ENCODE peak calls at places on chromosomes 4 and X, in seven cellular contexts. One of them, this sample, is unnamed.

GRCh38 chr4:138045036-138045435 is 197.1 kb downstream of the SLC7A11 start:
- DNase-seq in colonic mucosa: no peak
- DNase-seq in Peyer's patch: no peak
- DNase-seq in endodermal cell: no peak
- DNase-seq in testis: no peak
- DNase-seq in IMR-90: no peak
- DNase-seq in ovary: no peak
- DNase-seq in this sample: no peak

GRCh38 chrX:12548746-12549145 is 242.5 kb upstream of the PRPS2 start:
- DNase-seq in colonic mucosa: no peak
- DNase-seq in Peyer's patch: no peak
- DNase-seq in endodermal cell: peak; percentile 81
- DNase-seq in testis: peak; percentile 17
- DNase-seq in IMR-90: peak; percentile 17
- DNase-seq in ovary: no peak
- DNase-seq in this sample: no peak

GRCh38 chr4:139609647-139610046 is 53.6 kb upstream of the SETD7 start:
- DNase-seq in colonic mucosa: no peak
- DNase-seq in Peyer's patch: no peak
- DNase-seq in endodermal cell: no peak
- DNase-seq in testis: no peak
- DNase-seq in IMR-90: peak; percentile 83
- DNase-seq in ovary: no peak
- DNase-seq in this sample: no peak

GRCh38 chr4:174714393-174715211 is 114.4 kb downstream of the GLRA3 start:
- DNase-seq in colonic mucosa: peak; percentile 25
- DNase-seq in Peyer's patch: no peak
- DNase-seq in endodermal cell: peak; percentile 78
- DNase-seq in testis: peak; percentile 42
- DNase-seq in IMR-90: peak; percentile 7
- DNase-seq in ovary: no peak
- DNase-seq in this sample: no peak

GRCh38 chrX:56797966-56798711 is 69.1 kb downstream of the NBDY start:
- DNase-seq in colonic mucosa: peak; percentile 8
- DNase-seq in Peyer's patch: peak; percentile 2
- DNase-seq in endodermal cell: peak; percentile 31
- DNase-seq in testis: no peak
- DNase-seq in IMR-90: no peak
- DNase-seq in ovary: no peak
- DNase-seq in this sample: no peak

GRCh38 chrX:46577116-46578005 is 3.8 kb downstream of the CHST7 start:
- DNase-seq in colonic mucosa: no peak
- DNase-seq in Peyer's patch: no peak
- DNase-seq in endodermal cell: no peak
- DNase-seq in testis: no peak
- DNase-seq in IMR-90: peak; percentile 75
- DNase-seq in ovary: no peak
- DNase-seq in this sample: no peak

GRCh38 chr4:177293208-177294018 is 16.3 kb upstream of the NEIL3 start:
- DNase-seq in colonic mucosa: no peak
- DNase-seq in Peyer's patch: no peak
- DNase-seq in endodermal cell: no peak
- DNase-seq in testis: no peak
- DNase-seq in IMR-90: no peak
- DNase-seq in ovary: no peak
- DNase-seq in this sample: no peak

GRCh38 chrX:54979432-54979831 is 14.6 kb downstream of the PFKFB1 start:
- DNase-seq in colonic mucosa: no peak
- DNase-seq in Peyer's patch: no peak
- DNase-seq in endodermal cell: no peak
- DNase-seq in testis: no peak
- DNase-seq in IMR-90: no peak
- DNase-seq in ovary: no peak
- DNase-seq in this sample: no peak

GRCh38 chr4:7330811-7331681 is 103.7 kb downstream of the PSAPL1 start:
- DNase-seq in colonic mucosa: no peak
- DNase-seq in Peyer's patch: peak; percentile 43
- DNase-seq in endodermal cell: no peak
- DNase-seq in testis: no peak
- DNase-seq in IMR-90: no peak
- DNase-seq in ovary: no peak
- DNase-seq in this sample: no peak

GRCh38 chr4:10015140-10015753 is 6.0 kb downstream of the SLC2A9 start:
- DNase-seq in colonic mucosa: peak; percentile 67
- DNase-seq in Peyer's patch: peak; percentile 67
- DNase-seq in endodermal cell: peak; percentile 91
- DNase-seq in testis: peak; percentile 73
- DNase-seq in IMR-90: peak; percentile 42
- DNase-seq in ovary: no peak
- DNase-seq in this sample: no peak

GRCh38 chr4:112510468-112511293 is 5.3 kb downstream of the NEUROG2 start:
- DNase-seq in colonic mucosa: no peak
- DNase-seq in Peyer's patch: no peak
- DNase-seq in endodermal cell: peak; percentile 78
- DNase-seq in testis: no peak
- DNase-seq in IMR-90: no peak
- DNase-seq in ovary: no peak
- DNase-seq in this sample: no peak

GRCh38 chr4:81606796-81607550 is 135.3 kb upstream of the RASGEF1B start:
- DNase-seq in colonic mucosa: peak; percentile 58
- DNase-seq in Peyer's patch: no peak
- DNase-seq in endodermal cell: peak; percentile 67
- DNase-seq in testis: peak; percentile 15
- DNase-seq in IMR-90: no peak
- DNase-seq in ovary: peak; percentile 33
- DNase-seq in this sample: peak; percentile 25

GRCh38 chr4:19707876-19708275 is 543.8 kb upstream of the SLIT2 start:
- DNase-seq in colonic mucosa: no peak
- DNase-seq in Peyer's patch: no peak
- DNase-seq in endodermal cell: no peak
- DNase-seq in testis: no peak
- DNase-seq in IMR-90: peak; percentile 23
- DNase-seq in ovary: no peak
- DNase-seq in this sample: no peak

GRCh38 chr4:10275696-10276095 is 159.1 kb upstream of the WDR1 start:
- DNase-seq in colonic mucosa: no peak
- DNase-seq in Peyer's patch: no peak
- DNase-seq in endodermal cell: no peak
- DNase-seq in testis: no peak
- DNase-seq in IMR-90: no peak
- DNase-seq in ovary: no peak
- DNase-seq in this sample: no peak

GRCh38 chr4:179624768-179625181 is 2182.5 kb upstream of the AGA start:
- DNase-seq in colonic mucosa: no peak
- DNase-seq in Peyer's patch: no peak
- DNase-seq in endodermal cell: peak; percentile 48
- DNase-seq in testis: no peak
- DNase-seq in IMR-90: peak; percentile 89
- DNase-seq in ovary: no peak
- DNase-seq in this sample: no peak

GRCh38 chrX:82813671-82814078 is 694.4 kb upstream of the POU3F4 start:
- DNase-seq in colonic mucosa: no peak
- DNase-seq in Peyer's patch: no peak
- DNase-seq in endodermal cell: no peak
- DNase-seq in testis: no peak
- DNase-seq in IMR-90: peak; percentile 22
- DNase-seq in ovary: no peak
- DNase-seq in this sample: no peak

GRCh38 chr4:15470149-15470520 is 453 bp downstream of the CC2D2A start:
- DNase-seq in colonic mucosa: no peak
- DNase-seq in Peyer's patch: no peak
- DNase-seq in endodermal cell: no peak
- DNase-seq in testis: no peak
- DNase-seq in IMR-90: peak; percentile 15
- DNase-seq in ovary: no peak
- DNase-seq in this sample: no peak

GRCh38 chr4:76055005-76055404 is 19.1 kb upstream of the CXCL11 start:
- DNase-seq in colonic mucosa: no peak
- DNase-seq in Peyer's patch: no peak
- DNase-seq in endodermal cell: no peak
- DNase-seq in testis: no peak
- DNase-seq in IMR-90: no peak
- DNase-seq in ovary: no peak
- DNase-seq in this sample: no peak

GRCh38 chrX:15497865-15498264 is 2.7 kb upstream of the BMX start:
- DNase-seq in colonic mucosa: peak; percentile 77
- DNase-seq in Peyer's patch: no peak
- DNase-seq in endodermal cell: peak; percentile 94
- DNase-seq in testis: peak; percentile 50
- DNase-seq in IMR-90: peak; percentile 33
- DNase-seq in ovary: peak; percentile 16
- DNase-seq in this sample: peak; percentile 45

GRCh38 chr4:77073106-77073858 is 2.5 kb downstream of the CCNI start:
- DNase-seq in colonic mucosa: no peak
- DNase-seq in Peyer's patch: no peak
- DNase-seq in endodermal cell: no peak
- DNase-seq in testis: no peak
- DNase-seq in IMR-90: peak; percentile 56
- DNase-seq in ovary: no peak
- DNase-seq in this sample: no peak

GRCh38 chrX:20388594-20388993 is 121.9 kb upstream of the RPS6KA3 start:
- DNase-seq in colonic mucosa: no peak
- DNase-seq in Peyer's patch: no peak
- DNase-seq in endodermal cell: no peak
- DNase-seq in testis: no peak
- DNase-seq in IMR-90: no peak
- DNase-seq in ovary: no peak
- DNase-seq in this sample: no peak

GRCh38 chrX:24395775-24396174 is 35.3 kb downstream of the SUPT20HL1 start:
- DNase-seq in colonic mucosa: peak; percentile 53
- DNase-seq in Peyer's patch: no peak
- DNase-seq in endodermal cell: peak; percentile 84
- DNase-seq in testis: peak; percentile 53
- DNase-seq in IMR-90: peak; percentile 82
- DNase-seq in ovary: no peak
- DNase-seq in this sample: no peak

GRCh38 chr4:100286601-100287000 is 96.3 kb upstream of the DDIT4L start:
- DNase-seq in colonic mucosa: no peak
- DNase-seq in Peyer's patch: no peak
- DNase-seq in endodermal cell: peak; percentile 60
- DNase-seq in testis: no peak
- DNase-seq in IMR-90: no peak
- DNase-seq in ovary: no peak
- DNase-seq in this sample: no peak

GRCh38 chr4:125096662-125097061 is 218.1 kb upstream of the FAT4 start:
- DNase-seq in colonic mucosa: no peak
- DNase-seq in Peyer's patch: no peak
- DNase-seq in endodermal cell: no peak
- DNase-seq in testis: no peak
- DNase-seq in IMR-90: no peak
- DNase-seq in ovary: no peak
- DNase-seq in this sample: no peak

GRCh38 chrX:77070108-77070918 is 376.9 kb upstream of the FGF16 start:
- DNase-seq in colonic mucosa: no peak
- DNase-seq in Peyer's patch: no peak
- DNase-seq in endodermal cell: no peak
- DNase-seq in testis: no peak
- DNase-seq in IMR-90: no peak
- DNase-seq in ovary: no peak
- DNase-seq in this sample: no peak

GRCh38 chr4:8921465-8921864 is 49.8 kb upstream of the HMX1 start:
- DNase-seq in colonic mucosa: peak; percentile 9
- DNase-seq in Peyer's patch: no peak
- DNase-seq in endodermal cell: no peak
- DNase-seq in testis: no peak
- DNase-seq in IMR-90: no peak
- DNase-seq in ovary: no peak
- DNase-seq in this sample: no peak

GRCh38 chr4:151395873-151396272 is 13.1 kb upstream of the FHIP1A start:
- DNase-seq in colonic mucosa: no peak
- DNase-seq in Peyer's patch: no peak
- DNase-seq in endodermal cell: no peak
- DNase-seq in testis: no peak
- DNase-seq in IMR-90: no peak
- DNase-seq in ovary: no peak
- DNase-seq in this sample: no peak

GRCh38 chrX:9707306-9708015 is 58.2 kb downstream of the GPR143 start:
- DNase-seq in colonic mucosa: no peak
- DNase-seq in Peyer's patch: no peak
- DNase-seq in endodermal cell: no peak
- DNase-seq in testis: no peak
- DNase-seq in IMR-90: no peak
- DNase-seq in ovary: no peak
- DNase-seq in this sample: no peak

GRCh38 chrX:83819304-83819703 is 41.6 kb upstream of the CYLC1 start:
- DNase-seq in colonic mucosa: no peak
- DNase-seq in Peyer's patch: no peak
- DNase-seq in endodermal cell: peak; percentile 67
- DNase-seq in testis: no peak
- DNase-seq in IMR-90: no peak
- DNase-seq in ovary: no peak
- DNase-seq in this sample: no peak
- TF ChIP-seq CTCF in colonic mucosa: no peak
- TF ChIP-seq CTCF in Peyer's patch: no peak
- TF ChIP-seq CTCF in endodermal cell: peak; percentile 25
- TF ChIP-seq CTCF in testis: no peak
- TF ChIP-seq CTCF in IMR-90: no peak
- TF ChIP-seq CTCF in ovary: no peak
- TF ChIP-seq CTCF in this sample: no peak

GRCh38 chr4:404006-404405 is 66.4 kb downstream of the ZNF141 start:
- DNase-seq in colonic mucosa: no peak
- DNase-seq in Peyer's patch: no peak
- DNase-seq in endodermal cell: no peak
- DNase-seq in testis: no peak
- DNase-seq in IMR-90: no peak
- DNase-seq in ovary: no peak
- DNase-seq in this sample: no peak
- H3K9me3 ChIP-seq in colonic mucosa: no peaks in the 10 kb centered on the region
- H3K9me3 ChIP-seq in Peyer's patch: peaks cover 57% of the 10 kb centered on the region
- H3K9me3 ChIP-seq in endodermal cell: peaks cover 12% of the 10 kb centered on the region
- H3K9me3 ChIP-seq in testis: no peaks in the 10 kb centered on the region
- H3K9me3 ChIP-seq in IMR-90: peaks cover 32% of the 10 kb centered on the region
- H3K9me3 ChIP-seq in ovary: no peaks in the 10 kb centered on the region
- H3K9me3 ChIP-seq in this sample: peaks cover 94% of the 10 kb centered on the region

GRCh38 chr4:106011387-106011786 is 116.1 kb downstream of the NPNT start:
- DNase-seq in colonic mucosa: no peak
- DNase-seq in Peyer's patch: no peak
- DNase-seq in endodermal cell: no peak
- DNase-seq in testis: no peak
- DNase-seq in IMR-90: no peak
- DNase-seq in ovary: no peak
- DNase-seq in this sample: no peak
- H3K4me3 ChIP-seq in colonic mucosa: no peak overlapping the region
- H3K4me3 ChIP-seq in Peyer's patch: no peak overlapping the region
- H3K4me3 ChIP-seq in endodermal cell: no peak overlapping the region
- H3K4me3 ChIP-seq in testis: no peak overlapping the region
- H3K4me3 ChIP-seq in IMR-90: no peak overlapping the region
- H3K4me3 ChIP-seq in ovary: no peak overlapping the region
- H3K4me3 ChIP-seq in this sample: no peak overlapping the region

GRCh38 chrX:114619874-114620273 is 36.0 kb downstream of the HTR2C start:
- DNase-seq in colonic mucosa: no peak
- DNase-seq in Peyer's patch: no peak
- DNase-seq in endodermal cell: peak; percentile 57
- DNase-seq in testis: no peak
- DNase-seq in IMR-90: no peak
- DNase-seq in ovary: no peak
- DNase-seq in this sample: peak; percentile 1
- TF ChIP-seq CTCF in colonic mucosa: peak; percentile 36
- TF ChIP-seq CTCF in Peyer's patch: no peak
- TF ChIP-seq CTCF in endodermal cell: peak; percentile 78
- TF ChIP-seq CTCF in testis: peak; percentile 28
- TF ChIP-seq CTCF in IMR-90: peak; percentile 25
- TF ChIP-seq CTCF in ovary: no peak
- TF ChIP-seq CTCF in this sample: no peak

This sample was measured in mucosa of descending colon.